ENCODE peak calls at places on chromosomes 1 and 21, in four cellular contexts. M is astrocyte, F is H1, N is PC-3. Z is an unnamed sample.

GRCh38 chr1:3284691-3285090 is 169.8 kb upstream of the ARHGEF16 start:
- DNase-seq in N (no peak), F (no peak), M (no peak), Z (no peak)

GRCh38 chr1:3156936-3157335 is 87.9 kb downstream of the PRDM16 start:
- DNase-seq in M (no peak), F (no peak), N (no peak), Z (no peak)

GRCh38 chr1:95197616-95198252 is 36.3 kb upstream of the RWDD3 start:
- DNase-seq in F (no peak), N (peak; percentile 41), M (peak; percentile 84), Z (no peak)

GRCh38 chr1:228689255-228689654 is 46.0 kb upstream of the RHOU start:
- DNase-seq in N (no peak), M (no peak), F (no peak), Z (no peak)

GRCh38 chr1:119594386-119594785 is 53.7 kb downstream of the ZNF697 start:
- DNase-seq in M (peak; percentile 87), N (peak; percentile 69), F (no peak), Z (no peak)

GRCh38 chr21:16117331-16117730 is 387.5 kb downstream of the USP25 start:
- DNase-seq in F (no peak), N (no peak), M (peak; percentile 45), Z (no peak)

GRCh38 chr1:40338745-40339419 is 21.8 kb upstream of the COL9A2 start:
- DNase-seq in N (peak; percentile 94), M (peak; percentile 36), F (peak; percentile 88), Z (peak; percentile 89)

GRCh38 chr1:2304921-2305681 is 77.0 kb downstream of the SKI start:
- DNase-seq in F (no peak), N (no peak), M (peak; percentile 29), Z (no peak)

GRCh38 chr1:93814795-93815737 is 63.9 kb downstream of the DNTTIP2 start:
- DNase-seq in F (no peak), N (no peak), M (peak; percentile 71), Z (no peak)

GRCh38 chr1:44717653-44718052 is 13.3 kb downstream of the RNU5D-1 start:
- DNase-seq in F (no peak), M (no peak), N (no peak), Z (no peak)

GRCh38 chr1:30839827-30840359 is 68.7 kb downstream of the SDC3 start:
- DNase-seq in M (no peak), N (no peak), F (no peak), Z (no peak)

GRCh38 chr1:10692401-10693021 is 103.9 kb downstream of the CASZ1 start:
- DNase-seq in N (peak; percentile 66), F (no peak), M (no peak), Z (peak; percentile 70)

GRCh38 chr1:19203440-19203839 is 6.6 kb downstream of the UBR4 start:
- DNase-seq in N (peak; percentile 90), F (no peak), M (peak; percentile 87), Z (no peak)

DNA sequence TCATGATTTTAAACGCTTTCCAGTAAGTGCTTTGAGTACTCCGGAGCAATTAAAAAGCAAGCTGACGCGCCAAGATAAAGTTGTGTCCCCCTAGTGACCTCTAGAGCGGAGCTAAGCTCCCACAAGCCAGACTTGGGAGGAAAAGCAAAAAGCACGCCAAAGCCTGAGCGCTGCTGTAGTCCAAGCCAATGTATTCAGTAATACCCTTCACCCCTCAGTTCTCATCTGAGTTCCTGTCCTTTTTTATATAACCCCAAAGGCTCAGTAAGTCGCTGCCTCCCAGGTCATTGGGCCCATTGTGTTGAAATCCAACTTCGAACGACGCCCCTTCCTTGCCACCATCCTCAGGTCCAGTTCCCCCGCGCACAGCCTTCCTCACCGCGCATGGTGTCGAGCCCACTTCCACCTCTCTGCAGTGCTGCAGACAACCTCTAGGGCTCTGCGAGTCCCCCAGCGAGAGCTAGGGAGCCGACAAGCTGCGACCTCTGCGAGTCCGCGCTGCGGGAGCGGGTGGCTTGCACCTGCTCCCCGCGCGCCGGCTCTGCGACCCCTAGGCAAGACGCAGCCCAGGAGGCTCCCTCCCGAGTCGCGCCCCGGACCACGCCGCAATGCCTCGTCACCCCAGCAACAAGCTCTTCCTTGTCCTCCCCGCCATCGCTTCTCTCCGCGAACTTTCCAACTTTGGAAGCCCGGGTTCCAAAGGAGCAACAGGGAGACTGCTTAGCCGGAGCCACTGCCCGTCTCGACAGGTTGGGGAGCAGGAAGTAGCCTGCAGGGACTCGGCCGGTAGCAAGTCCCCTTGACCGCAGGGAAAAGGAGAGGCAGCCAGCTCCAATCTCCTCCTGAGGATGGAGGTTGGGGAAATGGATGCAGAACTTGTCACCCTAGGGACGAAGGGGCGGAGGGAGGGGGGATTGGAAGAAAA is 3.8 kb upstream of the SLC44A5 start:
- DNase-seq in M (peak; percentile 34), F (peak; percentile 57), N (peak; percentile 11), Z (peak; percentile 62)
- TF ChIP-seq CTCF in M (peak; percentile 34), F (peak; percentile 77), N (peak; percentile 32), Z (peak; percentile 64)

GRCh38 chr1:100343897-100344296 is 8.4 kb upstream of the CDC14A start:
- DNase-seq in M (no peak), N (no peak), F (no peak), Z (no peak)
- H2AFZ ChIP-seq in M (no peak overlapping the region), N (no peak overlapping the region), F (peak overlapping the region; percentile 0), Z (no peak overlapping the region)

GRCh38 chr1:226829105-226829504 is 41.3 kb upstream of the PSEN2 start:
- DNase-seq in M (no peak), N (no peak), F (no peak), Z (no peak)

GRCh38 chr1:226826479-226827245 is 43.8 kb upstream of the PSEN2 start:
- DNase-seq in N (no peak), F (no peak), M (no peak), Z (no peak)

GRCh38 chr1:226827458-226827857 is 43.0 kb upstream of the PSEN2 start:
- DNase-seq in F (no peak), N (peak; percentile 31), M (no peak), Z (no peak)

GRCh38 chr1:226825746-226826100 is 44.7 kb upstream of the PSEN2 start:
- DNase-seq in M (no peak), N (no peak), F (no peak), Z (no peak)

GRCh38 chr1:226827968-226828513 is 42.4 kb upstream of the PSEN2 start:
- DNase-seq in F (peak; percentile 78), N (peak; percentile 99), M (peak; percentile 78), Z (peak; percentile 91)
- TF ChIP-seq CTCF in F (peak; percentile 94), N (peak; percentile 99), M (peak; percentile 93), Z (peak; percentile 97)

DNA sequence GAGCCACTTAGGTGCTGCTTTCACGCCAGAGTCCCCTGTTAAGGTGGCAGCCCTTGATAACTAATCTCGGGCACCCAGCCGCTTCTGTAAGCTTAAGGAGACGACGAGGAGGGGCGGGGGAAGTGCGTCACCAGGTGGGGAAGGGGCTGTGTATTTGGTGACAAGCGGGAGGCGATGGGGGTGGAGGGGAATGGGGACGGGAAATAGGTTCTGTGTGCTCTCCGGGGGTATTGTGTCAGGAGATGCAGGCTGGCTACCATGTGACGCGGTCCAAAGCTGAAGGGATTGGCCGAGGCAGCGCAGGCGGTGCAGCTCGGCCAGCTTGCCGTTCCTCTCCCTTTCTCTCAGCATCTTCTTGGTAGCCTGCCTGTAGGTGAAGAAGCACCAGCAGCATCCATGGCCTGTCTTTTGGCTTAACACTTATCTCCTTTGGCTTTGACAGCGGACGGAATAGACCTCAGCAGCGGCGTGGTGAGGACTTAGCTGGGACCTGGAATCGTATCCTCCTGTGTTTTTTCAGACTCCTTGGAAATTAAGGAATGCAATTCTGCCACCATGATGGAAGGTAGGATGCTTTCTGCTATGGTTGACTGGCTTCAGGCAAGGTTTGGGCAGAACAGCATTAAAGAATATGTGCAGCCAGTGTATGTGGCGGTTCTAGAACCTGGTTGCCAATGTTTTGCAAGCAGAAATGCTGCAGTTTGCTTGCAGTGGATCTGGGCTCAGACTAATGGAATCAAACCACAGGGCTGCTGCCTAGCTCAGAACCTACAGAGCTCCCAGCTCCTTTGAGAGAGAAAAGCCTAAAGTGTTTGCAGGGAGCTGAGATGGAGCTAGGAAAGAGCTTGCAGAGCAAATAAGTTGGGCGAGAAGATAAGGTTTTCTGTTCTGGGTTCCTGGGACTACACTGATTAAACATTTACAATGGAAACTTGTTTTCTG is at the start of gene SGIP1:
- DNase-seq in M (peak; percentile 74), F (no peak), N (no peak), Z (no peak)
- H2AFZ ChIP-seq in M (peak within 1 kb of the TSS; percentile 75), F (peak within 1 kb of the TSS; percentile 67), N (no peak within 1 kb of the TSS), Z (no peak within 1 kb of the TSS)

DNA sequence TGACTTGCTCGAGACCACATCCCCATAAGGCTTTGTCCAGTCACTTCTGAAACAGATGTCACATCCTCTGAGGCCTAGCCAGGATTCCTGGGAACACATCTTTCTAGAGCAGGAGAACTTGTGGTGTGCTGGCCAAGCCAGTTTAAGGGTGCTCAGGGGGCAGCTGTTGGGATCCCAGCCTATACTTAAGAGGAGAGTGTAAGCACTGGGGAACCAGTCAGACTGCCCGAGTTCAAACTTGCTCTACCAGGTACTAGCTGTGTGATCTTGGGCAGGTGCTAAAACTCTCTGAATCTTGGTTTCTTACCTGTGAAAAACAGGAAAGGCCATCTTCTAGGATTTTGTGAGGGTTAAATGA is 15.6 kb upstream of the LY9 start:
- DNase-seq in N (no peak), F (no peak), M (no peak), Z (no peak)
- TF ChIP-seq CTCF in N (no peak), F (no peak), M (no peak), Z (no peak)

DNA sequence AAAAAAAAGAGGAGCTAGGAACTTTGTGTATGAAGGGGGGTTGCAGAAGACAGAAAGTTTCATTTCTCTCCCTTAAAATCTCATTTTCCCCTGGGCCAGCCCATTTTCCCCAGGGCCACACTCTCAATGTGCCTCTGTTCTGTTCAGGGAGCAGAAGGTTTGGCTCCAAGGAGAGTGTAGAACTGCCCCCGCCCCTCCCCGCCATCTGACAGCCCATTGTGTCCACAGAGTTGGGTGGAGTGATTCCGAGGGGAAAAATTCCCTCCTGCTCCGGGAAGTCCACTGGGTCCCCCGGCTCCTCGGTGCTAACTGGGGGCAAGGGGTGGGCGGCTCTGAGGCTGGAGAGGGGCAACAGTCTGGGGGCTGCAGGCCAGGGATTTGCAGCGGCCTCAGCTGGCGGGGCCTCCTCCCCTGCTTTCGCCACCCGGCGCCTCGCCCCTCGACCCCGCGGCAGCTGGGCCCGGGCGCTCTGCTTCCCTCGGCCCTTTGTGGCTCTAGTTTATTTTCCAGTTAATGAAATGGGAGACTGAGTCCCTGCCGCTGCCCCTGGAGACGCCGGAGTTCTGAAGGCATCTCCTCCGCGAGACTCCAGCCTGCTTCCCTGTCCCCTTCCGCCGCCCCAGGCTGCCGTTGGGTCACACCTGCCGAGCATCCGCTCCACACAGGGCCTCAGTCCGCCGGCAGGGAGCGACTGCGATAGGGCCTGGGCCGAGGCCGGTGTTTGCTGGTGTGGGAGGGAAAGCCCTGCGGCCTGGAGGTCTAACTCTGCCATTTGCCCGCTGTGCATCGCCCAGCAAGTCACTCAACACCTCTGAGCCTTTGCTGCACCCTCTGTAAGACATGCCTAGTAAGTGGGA is 14.7 kb upstream of the KIRREL1 start:
- DNase-seq in M (no peak), N (no peak), F (no peak), Z (no peak)
- H2AFZ ChIP-seq in M (peak overlapping the region; percentile 38), N (no peak overlapping the region), F (peak overlapping the region; percentile 44), Z (no peak overlapping the region)

GRCh38 chr1:112674986-112675727 is 698 bp downstream of the MOV10 start:
- DNase-seq in N (peak; percentile 29), M (peak; percentile 10), F (no peak), Z (peak; percentile 70)
- TF ChIP-seq CTCF in N (no peak), M (no peak), F (no peak), Z (peak; percentile 16)

Z was measured in DND-41.